ENCODE peak calls at places on chromosomes 7 and 10, in four cellular contexts. C is HEK293T, J is WTC11, S is K562. D is an unnamed sample.

GRCh38 chr7:150941983-150942590 is 36.0 kb downstream of the KCNH2 start:
- DNase-seq in C (no peak), J (peak; percentile 60), S (peak; percentile 63), D (no peak)

GRCh38 chr10:113088194-113088593 is 138.1 kb downstream of the TCF7L2 start:
- DNase-seq in C (no peak), J (no peak), S (no peak), D (no peak)

GRCh38 chr10:117272195-117273076 is 31.5 kb downstream of the SLC18A2 start:
- DNase-seq in C (no peak), J (no peak), S (peak; percentile 15), D (no peak)

GRCh38 chr10:48215148-48215982 is 59.1 kb downstream of the FRMPD2 start:
- DNase-seq in C (peak; percentile 71), J (peak; percentile 77), S (peak; percentile 74), D (peak; percentile 28)

GRCh38 chr10:111455776-111456426 is 379.1 kb downstream of the ADRA2A start:
- DNase-seq in C (no peak), J (no peak), S (no peak), D (no peak)

GRCh38 chr10:99730026-99730425 is 1.9 kb downstream of the COX15 start:
- DNase-seq in C (no peak), J (no peak), S (no peak), D (no peak)

GRCh38 chr10:91043173-91043910 is 122.5 kb upstream of the ANKRD1 start:
- DNase-seq in C (peak; percentile 32), J (no peak), S (peak; percentile 16), D (peak; percentile 51)

GRCh38 chr7:22586806-22587180 is 86.8 kb upstream of the STEAP1B start:
- DNase-seq in C (peak; percentile 27), J (no peak), S (no peak), D (peak; percentile 21)

GRCh38 chr10:69092959-69093850 is 5.3 kb downstream of the SRGN start:
- DNase-seq in C (peak; percentile 67), J (peak; percentile 74), S (peak; percentile 74), D (peak; percentile 79)

GRCh38 chr10:128414568-128414967 is 288.3 kb upstream of the MKI67 start:
- DNase-seq in C (no peak), J (no peak), S (no peak), D (no peak)

GRCh38 chr7:1430056-1430845 is 29.0 kb downstream of the MICALL2 start:
- DNase-seq in C (no peak), J (no peak), S (no peak), D (no peak)

GRCh38 chr7:124764847-124765400 is 668 bp downstream of the GPR37 start:
- DNase-seq in C (no peak), J (peak; percentile 41), S (no peak), D (no peak)

GRCh38 chr7:65216469-65216868 is 157.2 kb upstream of the ZNF92 start:
- DNase-seq in C (peak; percentile 48), J (peak; percentile 74), S (no peak), D (peak; percentile 52)

GRCh38 chr7:5679741-5680473 is 101.6 kb downstream of the RNF216 start:
- DNase-seq in C (no peak), J (no peak), S (no peak), D (no peak)

GRCh38 chr7:99997545-99998137 is 17.8 kb upstream of the ZKSCAN1 start:
- DNase-seq in C (no peak), J (peak; percentile 66), S (no peak), D (peak; percentile 87)

GRCh38 chr7:105218939-105219770 is 169.6 kb downstream of the SRPK2 start:
- DNase-seq in C (no peak), J (no peak), S (no peak), D (no peak)

GRCh38 chr7:157808042-157808441 is 471.2 kb downstream of the DNAJB6 start:
- DNase-seq in C (no peak), J (no peak), S (no peak), D (no peak)

GRCh38 chr10:14063531-14064317 is 267.0 kb downstream of the FRMD4A start:
- DNase-seq in C (no peak), J (no peak), S (no peak), D (no peak)

GRCh38 chr10:71696635-71697326 is 22.8 kb downstream of the C10orf105 start:
- DNase-seq in C (peak; percentile 83), J (peak; percentile 91), S (peak; percentile 91), D (peak; percentile 33)

GRCh38 chr10:93445978-93446720 is 36.0 kb downstream of the MYOF start:
- DNase-seq in C (no peak), J (no peak), S (no peak), D (no peak)

GRCh38 chr7:148108381-148108780 is 482.2 kb upstream of the C7orf33 start:
- DNase-seq in C (no peak), J (no peak), S (no peak), D (no peak)

GRCh38 chr7:148772297-148773089 is 73.8 kb downstream of the CUL1 start:
- DNase-seq in C (no peak), J (no peak), S (no peak), D (no peak)

GRCh38 chr10:17888189-17888588 is 63.5 kb upstream of the SLC39A12 start:
- DNase-seq in C (no peak), J (no peak), S (no peak), D (no peak)

GRCh38 chr7:115676080-115676479 is 354.5 kb downstream of the TFEC start:
- DNase-seq in C (peak; percentile 36), J (no peak), S (no peak), D (no peak)

GRCh38 chr7:21782996-21783395 is 162.7 kb downstream of the CDCA7L start:
- DNase-seq in C (no peak), J (no peak), S (no peak), D (no peak)

GRCh38 chr10:80154626-80154977 is 22.1 kb downstream of the PLAC9 start:
- DNase-seq in C (no peak), J (no peak), S (no peak), D (no peak)

GRCh38 chr7:24622646-24623182 is 49.5 kb downstream of the PALS2 start:
- DNase-seq in C (no peak), J (no peak), S (no peak), D (no peak)

GRCh38 chr10:105241254-105241653 is 600.2 kb downstream of the SORCS3 start:
- DNase-seq in C (no peak), J (no peak), S (no peak), D (no peak)

GRCh38 chr7:87474533-87475358 is 734 bp downstream of the ABCB4 start:
- DNase-seq in C (peak; percentile 19), J (no peak), S (no peak), D (no peak)

GRCh38 chr7:90946711-90947501 is 317.3 kb upstream of the FZD1 start:
- DNase-seq in C (no peak), J (no peak), S (no peak), D (no peak)

GRCh38 chr7:105352018-105352612 is 36.6 kb downstream of the SRPK2 start:
- DNase-seq in C (no peak), J (no peak), S (no peak), D (no peak)

GRCh38 chr10:36493511-36493880 is 631.9 kb upstream of the ANKRD30A start:
- DNase-seq in C (no peak), J (no peak), S (no peak), D (no peak)

GRCh38 chr10:17737021-17737965 is 14.7 kb upstream of the TMEM236 start:
- DNase-seq in C (peak; percentile 26), J (no peak), S (no peak), D (peak; percentile 24)

GRCh38 chr7:37097983-37098382 is 350.7 kb downstream of the ELMO1 start:
- DNase-seq in C (no peak), J (no peak), S (no peak), D (no peak)

GRCh38 chr7:151807876-151808275 is 69.0 kb downstream of the PRKAG2 start:
- DNase-seq in C (no peak), J (no peak), S (no peak), D (no peak)

GRCh38 chr10:51297438-51297837 is 223.2 kb downstream of the PRKG1 start:
- DNase-seq in C (no peak), J (no peak), S (no peak), D (no peak)

GRCh38 chr10:101120884-101121660 is 10.0 kb upstream of the TLX1 start:
- DNase-seq in C (no peak), J (no peak), S (no peak), D (no peak)

GRCh38 chr7:67346126-67346525 is 349.5 kb downstream of the TYW1 start:
- DNase-seq in C (no peak), J (no peak), S (no peak), D (no peak)

GRCh38 chr10:8312861-8313260 is 258.4 kb downstream of the GATA3 start:
- DNase-seq in C (no peak), J (no peak), S (no peak), D (no peak)

GRCh38 chr10:8311526-8312070 is 257.1 kb downstream of the GATA3 start:
- DNase-seq in C (no peak), J (no peak), S (no peak), D (no peak)

GRCh38 chr10:8312079-8312478 is 257.6 kb downstream of the GATA3 start:
- DNase-seq in C (no peak), J (no peak), S (no peak), D (no peak)

GRCh38 chr10:8314486-8314885 is 260.0 kb downstream of the GATA3 start:
- DNase-seq in C (no peak), J (no peak), S (no peak), D (no peak)

GRCh38 chr10:8310930-8311329 is 256.4 kb downstream of the GATA3 start:
- DNase-seq in C (no peak), J (no peak), S (no peak), D (no peak)
- TF ChIP-seq ELF4 in C (no peak), J (no peak), S (no peak), D (no peak)

DNA sequence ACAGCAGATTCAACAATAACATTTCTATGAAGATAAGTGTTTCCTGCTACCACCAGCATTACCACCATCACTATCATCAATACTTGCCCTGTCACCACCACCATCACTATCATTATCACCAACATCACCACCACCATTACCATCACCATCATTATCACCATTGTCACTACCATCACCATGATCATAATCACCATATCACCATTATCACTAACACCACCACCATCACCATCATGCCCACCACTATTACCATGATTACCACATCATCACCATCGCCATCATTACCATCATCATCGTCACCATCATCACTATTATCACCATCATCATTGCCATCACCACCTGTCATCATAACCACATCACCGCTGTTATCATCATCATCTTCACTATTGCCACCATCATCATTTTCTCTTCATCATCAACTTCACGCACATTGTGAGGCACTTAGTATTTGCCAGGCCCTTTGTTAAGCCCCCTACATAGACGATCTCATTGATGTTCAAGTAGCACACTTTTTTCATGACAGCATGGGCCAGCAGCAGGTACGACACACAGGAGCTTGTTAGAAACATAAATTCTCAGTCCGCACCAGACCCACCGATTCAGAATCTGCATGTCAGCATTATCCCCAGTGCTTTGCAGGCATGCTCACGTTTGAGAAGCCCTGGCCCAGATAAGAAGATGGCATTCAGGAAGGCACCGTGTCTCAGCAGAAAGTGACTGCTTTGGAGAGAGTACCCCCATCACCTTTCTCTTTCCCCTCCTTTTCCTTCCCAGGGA is 161.1 kb downstream of the ADAM12 start:
- DNase-seq in C (no peak), J (no peak), S (no peak), D (no peak)
- TF ChIP-seq ELF4 in C (no peak), J (no peak), S (no peak), D (no peak)

DNA sequence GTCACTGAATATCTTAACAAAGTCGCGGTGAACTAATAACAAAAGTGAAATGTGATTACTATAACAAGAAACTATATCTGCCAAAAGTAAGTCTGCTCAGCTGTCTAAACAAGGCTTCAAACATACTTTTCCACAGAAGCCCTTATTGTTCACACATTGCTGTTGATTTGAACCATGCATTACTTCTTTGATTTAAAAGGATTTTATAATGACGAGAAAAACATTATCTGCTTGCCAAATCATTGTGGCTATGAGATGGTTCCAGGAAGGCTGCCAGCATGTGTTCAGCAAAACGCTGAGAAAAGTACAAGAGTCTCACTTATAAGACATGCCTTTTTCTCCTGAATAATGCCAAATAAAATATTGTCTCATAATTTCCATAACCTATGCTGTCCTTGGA is 24.4 kb downstream of the RNF133 start:
- DNase-seq in C (no peak), J (no peak), S (no peak), D (no peak)
- TF ChIP-seq ELF4 in C (no peak), J (no peak), S (no peak), D (no peak)

GRCh38 chr10:78741541-78741940 is 327.2 kb upstream of the ZMIZ1 start:
- DNase-seq in C (no peak), J (no peak), S (no peak), D (no peak)
- TF ChIP-seq ELF4 in C (no peak), J (no peak), S (no peak), D (no peak)